ENCODE peak calls at places on chromosomes 1 and 21, in four cellular contexts. S, D, E and Y are unnamed samples.

GRCh38 chr1:205256956-205257615 is 29.3 kb downstream of the TMCC2 start:
- DNase-seq in S (no peak), D (no peak), E (no peak), Y (no peak)

GRCh38 chr1:30315185-30315960 is 408.0 kb downstream of the MATN1 start:
- DNase-seq in S (peak), D (peak), E (no peak), Y (no peak)

GRCh38 chr1:147084273-147085096 is 87.8 kb downstream of the PRKAB2 start:
- DNase-seq in S (peak), D (peak), E (peak), Y (peak)

GRCh38 chr1:111603979-111604378 is 15.6 kb upstream of the RAP1A start:
- DNase-seq in S (peak), D (no peak), E (no peak), Y (no peak)

GRCh38 chr1:113320972-113321680 is 69.2 kb upstream of the MAGI3 start:
- DNase-seq in S (no peak), D (no peak), E (no peak), Y (no peak)

GRCh38 chr1:185741551-185741950 is 7.4 kb downstream of the HMCN1 start:
- DNase-seq in S (no peak), D (no peak), E (no peak), Y (no peak)

GRCh38 chr1:78570539-78570938 is 49.7 kb upstream of the IFI44L start:
- DNase-seq in S (no peak), D (peak), E (no peak), Y (no peak)

GRCh38 chr1:207825719-207826556 is 74.1 kb downstream of the CD46 start:
- DNase-seq in S (peak), D (no peak), E (no peak), Y (no peak)

GRCh38 chr1:202588644-202589189 is 121.5 kb downstream of the SYT2 start:
- DNase-seq in S (no peak), D (no peak), E (no peak), Y (no peak)

GRCh38 chr1:66168467-66168887 is 365.5 kb upstream of the SGIP1 start:
- DNase-seq in S (no peak), D (no peak), E (no peak), Y (no peak)

GRCh38 chr1:163561570-163562295 is 240.0 kb downstream of the NUF2 start:
- DNase-seq in S (peak), D (peak), E (peak), Y (no peak)

GRCh38 chr1:16075337-16076002 is 2.0 kb upstream of the FAM131C start:
- DNase-seq in S (no peak), D (peak), E (no peak), Y (no peak)

GRCh38 chr1:201298381-201299367 is 15.4 kb downstream of the PKP1 start:
- DNase-seq in S (no peak), D (no peak), E (no peak), Y (no peak)

GRCh38 chr1:1841575-1841991 is 49.3 kb downstream of the GNB1 start:
- DNase-seq in S (no peak), D (no peak), E (no peak), Y (no peak)

GRCh38 chr1:207925210-207925609 is 14.3 kb upstream of the CD34 start:
- DNase-seq in S (no peak), D (no peak), E (no peak), Y (no peak)

GRCh38 chr1:209526137-209526536 is 57.4 kb upstream of the CAMK1G start:
- DNase-seq in S (no peak), D (no peak), E (no peak), Y (no peak)

GRCh38 chr1:942864-943533 is 16.1 kb downstream of the NOC2L start:
- DNase-seq in S (no peak), D (no peak), E (no peak), Y (no peak)

GRCh38 chr1:57307382-57307781 is 116.5 kb downstream of the DAB1 start:
- DNase-seq in S (peak), D (no peak), E (no peak), Y (peak)

GRCh38 chr1:39268112-39268581 is 63.7 kb downstream of the MACF1 start:
- DNase-seq in S (no peak), D (peak), E (peak), Y (peak)

GRCh38 chr1:87478231-87478630 is 149.6 kb downstream of the LMO4 start:
- DNase-seq in S (peak), D (peak), E (no peak), Y (no peak)

GRCh38 chr1:204694145-204694544 is 8.6 kb upstream of the LRRN2 start:
- DNase-seq in S (no peak), D (no peak), E (no peak), Y (no peak)

GRCh38 chr1:57696904-57697303 is 273.0 kb upstream of the DAB1 start:
- DNase-seq in S (no peak), D (no peak), E (no peak), Y (no peak)

GRCh38 chr1:234840843-234841242 is 230.9 kb upstream of the IRF2BP2 start:
- DNase-seq in S (peak), D (no peak), E (no peak), Y (no peak)

GRCh38 chr1:78617615-78618026 is 2.6 kb upstream of the IFI44L start:
- DNase-seq in S (peak), D (peak), E (peak), Y (peak)

GRCh38 chr1:1259119-1259488 is 12.6 kb upstream of the C1QTNF12 start:
- DNase-seq in S (no peak), D (no peak), E (no peak), Y (no peak)

GRCh38 chr21:25453524-25453923 is 153.8 kb downstream of the MRPL39 start:
- DNase-seq in S (no peak), D (no peak), E (no peak), Y (no peak)

GRCh38 chr1:192516776-192517297 is 58.7 kb upstream of the RGS1 start:
- DNase-seq in S (peak), D (peak), E (no peak), Y (no peak)